ENCODE peak calls at places on chromosomes 5 and 9, in four cellular contexts. One of them, this sample, is unnamed. For H3K4me1, the result is how much of the 10 kb centered on the place peaks cover.

GRCh38 chr5:77621440-77621839 is 17.1 kb downstream of the OTP start:
- DNase-seq in neural progenitor cell: no peak
- DNase-seq in fibroblast of lung: no peak
- DNase-seq in GM23338: no peak
- DNase-seq in this sample: no peak

GRCh38 chr9:96360976-96361375 is 22.5 kb downstream of the SLC35D2 start:
- DNase-seq in neural progenitor cell: no peak
- DNase-seq in fibroblast of lung: no peak
- DNase-seq in GM23338: no peak
- DNase-seq in this sample: no peak

GRCh38 chr5:162593881-162594280 is 526.3 kb downstream of the GABRG2 start:
- DNase-seq in neural progenitor cell: no peak
- DNase-seq in fibroblast of lung: no peak
- DNase-seq in GM23338: peak
- DNase-seq in this sample: no peak

GRCh38 chr5:161541-162110 is 29.7 kb upstream of the LRRC14B start:
- DNase-seq in neural progenitor cell: no peak
- DNase-seq in fibroblast of lung: no peak
- DNase-seq in GM23338: no peak
- DNase-seq in this sample: no peak

GRCh38 chr5:53130206-53130605 is 20.6 kb upstream of the MOCS2 start:
- DNase-seq in neural progenitor cell: no peak
- DNase-seq in fibroblast of lung: peak
- DNase-seq in GM23338: no peak
- DNase-seq in this sample: no peak

GRCh38 chr9:19999491-20000057 is 210.7 kb upstream of the SLC24A2 start:
- DNase-seq in neural progenitor cell: no peak
- DNase-seq in fibroblast of lung: peak
- DNase-seq in GM23338: no peak
- DNase-seq in this sample: no peak

GRCh38 chr5:58276431-58276830 is 183.5 kb downstream of the PLK2 start:
- DNase-seq in neural progenitor cell: no peak
- DNase-seq in fibroblast of lung: no peak
- DNase-seq in GM23338: no peak
- DNase-seq in this sample: no peak

GRCh38 chr9:69379250-69379982 is 54.4 kb downstream of the ENTREP1 start:
- DNase-seq in neural progenitor cell: no peak
- DNase-seq in fibroblast of lung: peak
- DNase-seq in GM23338: no peak
- DNase-seq in this sample: no peak

GRCh38 chr9:37380570-37380969 is 41.9 kb upstream of the GRHPR start:
- DNase-seq in neural progenitor cell: no peak
- DNase-seq in fibroblast of lung: no peak
- DNase-seq in GM23338: no peak
- DNase-seq in this sample: peak

GRCh38 chr9:101119206-101119819 is 90.8 kb downstream of the PLPPR1 start:
- DNase-seq in neural progenitor cell: peak
- DNase-seq in fibroblast of lung: peak
- DNase-seq in GM23338: peak
- DNase-seq in this sample: peak

DNA sequence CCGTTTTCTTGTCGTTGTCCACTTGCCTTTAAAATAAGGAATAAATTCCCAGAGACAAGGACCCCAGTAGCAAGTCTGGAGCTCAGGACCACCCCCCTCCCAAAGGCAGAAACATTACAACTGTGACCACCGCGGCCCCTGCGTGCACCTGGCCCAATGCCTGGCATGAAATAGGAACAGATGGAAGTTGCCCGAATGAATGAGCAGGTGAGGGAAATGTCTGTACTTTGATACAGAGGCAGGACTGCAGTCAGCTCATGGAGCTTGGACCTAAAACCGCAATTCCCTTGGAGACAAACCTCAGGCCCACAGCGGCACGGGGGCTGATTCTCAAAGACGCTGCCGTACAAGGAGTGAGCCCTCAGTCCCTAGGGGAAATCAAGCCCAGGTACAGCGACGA is 55.3 kb upstream of the SARDH start:
- DNase-seq in neural progenitor cell: no peak
- DNase-seq in fibroblast of lung: no peak
- DNase-seq in GM23338: no peak
- DNase-seq in this sample: peak
- H2AFZ ChIP-seq in neural progenitor cell: no peak
- H2AFZ ChIP-seq in fibroblast of lung: no peak
- H2AFZ ChIP-seq in GM23338: no peak
- H2AFZ ChIP-seq in this sample: no peak

GRCh38 chr9:108053555-108054061 is 564.0 kb upstream of the KLF4 start:
- DNase-seq in neural progenitor cell: peak
- DNase-seq in fibroblast of lung: peak
- DNase-seq in GM23338: peak
- DNase-seq in this sample: no peak
- H3K4me1 ChIP-seq in neural progenitor cell: half or more
- H3K4me1 ChIP-seq in fibroblast of lung: under half
- H3K4me1 ChIP-seq in GM23338: under half
- H3K4me1 ChIP-seq in this sample: under half

DNA sequence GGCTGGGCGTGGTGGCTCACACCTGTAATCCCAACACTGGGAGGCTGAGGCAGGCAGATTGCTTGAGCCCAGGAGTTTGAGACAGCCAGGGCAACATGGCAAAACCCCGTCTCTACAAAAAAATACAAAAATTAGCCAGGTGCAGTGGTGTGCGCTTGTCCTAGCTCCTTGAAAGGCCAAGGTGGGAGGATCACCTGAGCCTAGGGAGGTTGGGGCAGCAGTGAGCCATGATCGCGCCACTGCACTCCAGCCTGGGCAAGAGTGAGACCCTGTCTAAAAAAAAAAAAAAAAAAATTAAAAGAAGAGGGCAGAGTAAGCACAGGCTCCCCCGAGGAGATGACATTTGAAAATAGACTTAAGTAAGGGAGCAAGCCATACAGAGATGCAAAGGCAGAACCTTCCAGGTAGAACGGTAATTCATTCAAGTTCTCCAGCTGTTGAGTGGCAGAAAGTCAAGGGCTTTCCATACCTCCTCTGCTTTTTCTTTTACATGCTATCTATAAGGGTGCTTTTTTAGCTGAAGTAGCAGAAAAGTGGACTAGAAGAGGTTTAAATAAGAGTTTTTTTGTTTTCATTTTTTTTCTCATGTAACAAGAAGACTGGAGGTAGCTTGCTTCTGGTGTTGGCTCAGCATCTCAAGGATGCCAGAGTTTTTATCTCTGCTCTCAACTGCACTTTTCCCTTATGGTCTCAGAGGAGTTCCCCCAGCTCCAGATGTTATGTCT is 40.8 kb downstream of the ERGIC1 start:
- DNase-seq in neural progenitor cell: no peak
- DNase-seq in fibroblast of lung: no peak
- DNase-seq in GM23338: no peak
- DNase-seq in this sample: no peak
- H3K27ac ChIP-seq in neural progenitor cell: no peak
- H3K27ac ChIP-seq in fibroblast of lung: no peak
- H3K27ac ChIP-seq in GM23338: no peak
- H3K27ac ChIP-seq in this sample: no peak

DNA sequence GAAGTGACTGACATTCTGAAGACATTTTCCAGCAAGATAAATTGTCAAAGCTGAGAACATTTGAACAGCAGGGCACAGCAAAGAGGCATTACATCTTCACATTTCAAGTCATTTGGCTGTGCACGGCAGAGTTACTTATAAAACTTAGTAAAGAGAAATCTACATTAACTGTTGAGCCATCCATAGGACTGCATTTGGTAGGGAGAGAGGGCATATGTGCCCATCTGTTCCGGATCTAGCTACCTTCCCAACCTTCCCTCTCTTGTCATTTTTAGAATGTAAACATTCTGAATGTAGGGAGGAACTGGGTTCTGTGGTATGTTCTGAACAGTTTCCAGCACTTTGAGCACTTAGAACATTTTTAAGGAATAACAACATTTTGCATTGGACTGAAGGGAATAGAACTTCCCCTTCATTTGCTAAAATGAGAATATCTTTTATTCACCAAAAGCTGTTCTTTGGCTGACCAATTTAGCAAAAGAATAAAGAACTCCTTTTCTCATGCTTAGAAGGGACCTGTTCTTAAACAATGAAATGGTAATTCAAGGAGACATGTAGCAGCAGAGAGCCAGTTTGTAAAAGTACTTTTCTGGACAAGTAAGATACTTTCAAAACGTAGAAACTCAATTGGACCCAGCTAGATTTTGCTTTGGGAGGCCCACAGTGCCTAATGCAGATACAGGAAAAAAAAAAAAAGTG is 104.4 kb downstream of the CETN3 start:
- DNase-seq in neural progenitor cell: no peak
- DNase-seq in fibroblast of lung: no peak
- DNase-seq in GM23338: peak
- DNase-seq in this sample: no peak
- H2AFZ ChIP-seq in neural progenitor cell: peak
- H2AFZ ChIP-seq in fibroblast of lung: no peak
- H2AFZ ChIP-seq in GM23338: no peak
- H2AFZ ChIP-seq in this sample: no peak

GRCh38 chr9:82132024-82132423 is 143.5 kb downstream of the SPATA31D1 start:
- DNase-seq in neural progenitor cell: no peak
- DNase-seq in fibroblast of lung: peak
- DNase-seq in GM23338: no peak
- DNase-seq in this sample: no peak

GRCh38 chr9:82131072-82131471 is 142.5 kb downstream of the SPATA31D1 start:
- DNase-seq in neural progenitor cell: no peak
- DNase-seq in fibroblast of lung: no peak
- DNase-seq in GM23338: no peak
- DNase-seq in this sample: no peak

GRCh38 chr9:82127993-82128710 is 139.6 kb downstream of the SPATA31D1 start:
- DNase-seq in neural progenitor cell: no peak
- DNase-seq in fibroblast of lung: no peak
- DNase-seq in GM23338: no peak
- DNase-seq in this sample: no peak

GRCh38 chr9:82129708-82130107 is 141.1 kb downstream of the SPATA31D1 start:
- DNase-seq in neural progenitor cell: no peak
- DNase-seq in fibroblast of lung: no peak
- DNase-seq in GM23338: no peak
- DNase-seq in this sample: no peak

DNA sequence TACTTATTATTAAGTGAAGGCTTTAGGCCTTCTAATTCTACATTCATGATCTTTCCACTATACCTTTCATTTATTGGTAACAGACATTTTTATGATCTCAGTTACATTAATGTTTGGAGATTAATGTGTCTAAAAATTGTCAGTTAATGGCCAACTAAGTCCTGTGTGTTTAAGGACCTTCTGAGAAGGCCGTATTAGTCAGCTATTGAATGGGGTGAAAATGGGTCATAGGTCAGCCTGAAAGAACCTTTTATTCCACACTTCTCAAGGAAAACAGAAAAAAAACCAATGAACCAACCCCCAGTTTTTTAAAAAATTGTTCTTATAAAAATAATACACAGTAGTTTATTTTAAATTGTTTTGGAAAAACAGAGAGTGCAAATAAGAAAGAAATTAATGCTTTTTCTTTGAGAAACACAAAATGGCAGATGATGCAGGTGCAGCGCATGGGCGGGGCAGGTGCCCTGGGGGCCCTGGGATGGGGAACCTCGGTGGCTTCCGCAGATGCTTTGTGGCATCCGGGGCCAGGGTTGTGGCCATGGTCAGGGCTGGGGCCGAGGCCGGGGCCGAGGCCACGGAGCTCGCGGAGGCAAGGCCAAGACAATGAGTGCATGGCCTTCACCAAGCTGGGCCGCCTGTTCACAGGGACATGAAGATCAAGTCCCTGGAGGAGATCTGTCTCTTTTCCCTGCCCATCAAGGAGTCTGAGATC is 141.9 kb downstream of the SPATA31D1 start:
- DNase-seq in neural progenitor cell: no peak
- DNase-seq in fibroblast of lung: no peak
- DNase-seq in GM23338: no peak
- DNase-seq in this sample: no peak
- H3K4me1 ChIP-seq in neural progenitor cell: under half
- H3K4me1 ChIP-seq in fibroblast of lung: under half
- H3K4me1 ChIP-seq in GM23338: under half
- H3K4me1 ChIP-seq in this sample: under half

GRCh38 chr5:95686661-95687060 is 3.9 kb upstream of the SPATA9 start:
- DNase-seq in neural progenitor cell: peak
- DNase-seq in fibroblast of lung: peak
- DNase-seq in GM23338: no peak
- DNase-seq in this sample: no peak
- H3K27ac ChIP-seq in neural progenitor cell: peak
- H3K27ac ChIP-seq in fibroblast of lung: no peak
- H3K27ac ChIP-seq in GM23338: no peak
- H3K27ac ChIP-seq in this sample: no peak

DNA sequence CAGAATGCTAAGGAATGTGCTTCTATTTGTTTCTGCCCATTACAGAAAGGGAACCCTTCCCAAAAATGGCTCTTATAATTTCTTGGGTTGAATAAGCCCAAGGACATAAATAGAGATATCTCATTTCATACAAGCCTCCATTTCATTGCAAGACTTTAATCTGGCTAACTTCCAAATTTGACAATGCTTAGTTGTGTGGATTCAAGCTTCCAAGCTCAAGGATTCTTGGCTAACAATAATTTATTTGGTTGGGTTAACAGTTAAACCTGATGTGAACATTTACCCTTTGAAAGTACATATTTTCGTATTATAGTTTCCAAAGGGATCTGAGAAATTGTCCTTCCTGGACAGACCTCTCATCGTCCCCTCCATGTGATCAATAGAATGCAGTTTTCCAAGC is 176.4 kb downstream of the NTRK2 start:
- DNase-seq in neural progenitor cell: no peak
- DNase-seq in fibroblast of lung: no peak
- DNase-seq in GM23338: no peak
- DNase-seq in this sample: no peak
- H2AFZ ChIP-seq in neural progenitor cell: no peak
- H2AFZ ChIP-seq in fibroblast of lung: no peak
- H2AFZ ChIP-seq in GM23338: no peak
- H2AFZ ChIP-seq in this sample: no peak

DNA sequence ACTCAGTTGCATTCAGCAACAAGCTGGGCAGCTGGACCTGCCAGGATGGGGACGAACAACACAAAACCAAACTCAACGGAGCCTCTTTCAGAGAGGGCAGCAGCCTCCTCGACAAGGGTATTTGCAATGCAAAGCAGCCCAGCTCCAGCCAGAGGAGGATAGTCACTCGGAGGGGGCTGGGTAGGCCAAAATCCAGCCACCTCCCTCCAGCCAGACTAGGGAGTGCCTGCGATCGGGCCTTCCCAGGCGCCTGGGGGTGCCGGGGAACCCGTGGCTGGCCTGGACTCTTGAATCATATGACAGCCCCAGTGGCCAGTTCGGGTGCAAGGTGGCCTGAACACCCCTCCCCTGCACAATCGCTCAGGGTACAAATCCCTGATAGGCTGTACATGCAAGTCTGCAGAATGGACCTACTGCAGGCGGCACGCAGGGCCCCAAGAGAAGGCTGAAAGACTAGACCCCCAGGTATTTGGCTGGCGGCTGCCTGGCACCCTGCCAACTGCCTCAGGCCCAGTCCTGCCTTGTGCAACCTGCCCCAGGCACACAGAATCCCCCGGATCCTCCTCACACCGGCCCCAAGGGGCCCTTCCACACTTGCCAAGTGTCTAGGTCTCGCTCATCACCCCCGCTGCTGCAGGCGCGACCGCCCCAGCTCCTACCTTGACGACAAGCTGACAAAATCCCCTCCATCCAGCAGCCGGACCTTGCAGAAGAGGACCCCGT is 1.3 kb downstream of the EEIG1 start:
- DNase-seq in neural progenitor cell: peak
- DNase-seq in fibroblast of lung: peak
- DNase-seq in GM23338: peak
- DNase-seq in this sample: peak
- H3K4me1 ChIP-seq in neural progenitor cell: under half
- H3K4me1 ChIP-seq in fibroblast of lung: under half
- H3K4me1 ChIP-seq in GM23338: under half
- H3K4me1 ChIP-seq in this sample: half or more

This sample was measured in Karpas-422.